ENCODE peak calls at places on chromosomes 16 and 17, in six cellular contexts. One of them, this sample, is unnamed.

GRCh38 chr17:32161506-32162365 is 19.4 kb downstream of the RHOT1 start:
- DNase-seq in Calu3: peak; percentile 44
- DNase-seq in neural progenitor cell: no peak
- DNase-seq in retinal pigment epithelial cell: no peak
- DNase-seq in colonic mucosa: no peak
- DNase-seq in ascending aorta: no peak
- DNase-seq in this sample: peak; percentile 90

GRCh38 chr16:53031323-53031942 is 21.3 kb downstream of the CHD9NB start:
- DNase-seq in Calu3: no peak
- DNase-seq in neural progenitor cell: no peak
- DNase-seq in retinal pigment epithelial cell: no peak
- DNase-seq in colonic mucosa: no peak
- DNase-seq in ascending aorta: no peak
- DNase-seq in this sample: no peak

GRCh38 chr16:54027126-54027922 is 259.3 kb downstream of the IRX3 start:
- DNase-seq in Calu3: peak; percentile 50
- DNase-seq in neural progenitor cell: no peak
- DNase-seq in retinal pigment epithelial cell: peak; percentile 15
- DNase-seq in colonic mucosa: no peak
- DNase-seq in ascending aorta: no peak
- DNase-seq in this sample: peak; percentile 72

GRCh38 chr17:181213-182163 is at the start of gene DOC2B:
- DNase-seq in Calu3: peak; percentile 28
- DNase-seq in neural progenitor cell: peak; percentile 83
- DNase-seq in retinal pigment epithelial cell: peak; percentile 17
- DNase-seq in colonic mucosa: peak; percentile 38
- DNase-seq in ascending aorta: no peak
- DNase-seq in this sample: no peak

GRCh38 chr17:79831367-79832210 is 7.7 kb downstream of the CBX4 start:
- DNase-seq in Calu3: peak; percentile 66
- DNase-seq in neural progenitor cell: peak; percentile 69
- DNase-seq in retinal pigment epithelial cell: no peak
- DNase-seq in colonic mucosa: peak; percentile 61
- DNase-seq in ascending aorta: no peak
- DNase-seq in this sample: no peak

GRCh38 chr17:20996724-20997615 is 45.8 kb downstream of the USP22 start:
- DNase-seq in Calu3: no peak
- DNase-seq in neural progenitor cell: no peak
- DNase-seq in retinal pigment epithelial cell: no peak
- DNase-seq in colonic mucosa: no peak
- DNase-seq in ascending aorta: no peak
- DNase-seq in this sample: no peak

GRCh38 chr17:3916825-3917224 is 560 bp upstream of the P2RX1 start:
- DNase-seq in Calu3: no peak
- DNase-seq in neural progenitor cell: no peak
- DNase-seq in retinal pigment epithelial cell: no peak
- DNase-seq in colonic mucosa: peak; percentile 35
- DNase-seq in ascending aorta: no peak
- DNase-seq in this sample: no peak

GRCh38 chr17:38334480-38335364 is 9.0 kb downstream of the GPR179 start:
- DNase-seq in Calu3: no peak
- DNase-seq in neural progenitor cell: no peak
- DNase-seq in retinal pigment epithelial cell: no peak
- DNase-seq in colonic mucosa: no peak
- DNase-seq in ascending aorta: no peak
- DNase-seq in this sample: no peak

GRCh38 chr17:49079840-49080663 is 52.5 kb upstream of the B4GALNT2 start:
- DNase-seq in Calu3: no peak
- DNase-seq in neural progenitor cell: no peak
- DNase-seq in retinal pigment epithelial cell: no peak
- DNase-seq in colonic mucosa: no peak
- DNase-seq in ascending aorta: no peak
- DNase-seq in this sample: no peak

GRCh38 chr16:51465026-51465425 is 314.0 kb upstream of the SALL1 start:
- DNase-seq in Calu3: no peak
- DNase-seq in neural progenitor cell: no peak
- DNase-seq in retinal pigment epithelial cell: peak; percentile 37
- DNase-seq in colonic mucosa: no peak
- DNase-seq in ascending aorta: no peak
- DNase-seq in this sample: peak; percentile 70

GRCh38 chr17:46809110-46809571 is 9.4 kb downstream of the WNT3 start:
- DNase-seq in Calu3: no peak
- DNase-seq in neural progenitor cell: no peak
- DNase-seq in retinal pigment epithelial cell: no peak
- DNase-seq in colonic mucosa: no peak
- DNase-seq in ascending aorta: no peak
- DNase-seq in this sample: no peak

GRCh38 chr17:42518046-42518754 is 17.8 kb upstream of the NAGLU start:
- DNase-seq in Calu3: peak; percentile 85
- DNase-seq in neural progenitor cell: no peak
- DNase-seq in retinal pigment epithelial cell: peak; percentile 76
- DNase-seq in colonic mucosa: peak; percentile 87
- DNase-seq in ascending aorta: peak; percentile 87
- DNase-seq in this sample: peak; percentile 97

GRCh38 chr16:27859020-27859419 is 204.5 kb downstream of the GSG1L start:
- DNase-seq in Calu3: no peak
- DNase-seq in neural progenitor cell: peak; percentile 58
- DNase-seq in retinal pigment epithelial cell: no peak
- DNase-seq in colonic mucosa: no peak
- DNase-seq in ascending aorta: no peak
- DNase-seq in this sample: no peak

GRCh38 chr16:86502856-86503748 is 7.2 kb upstream of the FOXF1 start:
- DNase-seq in Calu3: no peak
- DNase-seq in neural progenitor cell: peak; percentile 52
- DNase-seq in retinal pigment epithelial cell: no peak
- DNase-seq in colonic mucosa: no peak
- DNase-seq in ascending aorta: no peak
- DNase-seq in this sample: no peak

GRCh38 chr17:17913695-17914332 is 58.4 kb downstream of the TOM1L2 start:
- DNase-seq in Calu3: peak; percentile 70
- DNase-seq in neural progenitor cell: peak; percentile 37
- DNase-seq in retinal pigment epithelial cell: no peak
- DNase-seq in colonic mucosa: peak; percentile 92
- DNase-seq in ascending aorta: no peak
- DNase-seq in this sample: peak; percentile 88
- TF ChIP-seq CTCF in Calu3: no peak
- TF ChIP-seq CTCF in neural progenitor cell: no peak
- TF ChIP-seq CTCF in retinal pigment epithelial cell: no peak
- TF ChIP-seq CTCF in colonic mucosa: no peak
- TF ChIP-seq CTCF in ascending aorta: no peak
- TF ChIP-seq CTCF in this sample: no peak

DNA sequence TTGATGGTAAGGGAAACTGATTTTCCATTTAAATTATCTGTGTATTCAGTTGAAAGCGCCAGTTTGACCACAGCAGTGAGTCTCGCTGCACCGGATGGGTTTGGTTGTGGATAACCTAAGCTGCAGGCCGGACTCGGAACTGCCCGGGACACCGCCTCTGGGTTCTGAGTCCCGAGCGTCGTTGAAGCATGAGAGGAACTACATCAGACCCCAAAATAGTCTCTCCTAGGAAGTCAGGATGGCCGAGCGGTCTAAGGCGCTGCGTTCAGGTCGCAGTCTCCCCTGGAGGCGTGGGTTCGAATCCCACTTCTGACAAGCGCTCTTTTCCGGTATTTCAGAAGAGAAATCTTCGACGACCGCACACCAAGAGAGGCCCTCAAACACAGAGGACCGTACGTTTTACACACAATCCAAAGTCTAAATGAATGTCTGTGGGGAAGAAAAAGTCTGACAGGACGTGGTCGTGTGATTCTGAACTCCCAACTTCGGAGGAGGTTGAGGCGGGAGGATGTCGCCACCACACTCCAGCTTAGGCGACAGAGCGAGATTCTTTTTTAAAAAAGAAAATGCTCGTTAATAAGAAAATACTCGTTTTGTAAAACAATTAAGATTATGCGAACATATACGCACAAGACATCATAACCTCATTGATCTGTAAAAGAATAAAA is 15.4 kb upstream of the PLLP start:
- DNase-seq in Calu3: peak; percentile 93
- DNase-seq in neural progenitor cell: peak; percentile 94
- DNase-seq in retinal pigment epithelial cell: peak; percentile 68
- DNase-seq in colonic mucosa: peak; percentile 92
- DNase-seq in ascending aorta: peak; percentile 73
- DNase-seq in this sample: peak; percentile 97
- TF ChIP-seq CTCF in Calu3: peak; percentile 23
- TF ChIP-seq CTCF in neural progenitor cell: peak; percentile 26
- TF ChIP-seq CTCF in retinal pigment epithelial cell: no peak
- TF ChIP-seq CTCF in colonic mucosa: no peak
- TF ChIP-seq CTCF in ascending aorta: peak; percentile 80
- TF ChIP-seq CTCF in this sample: peak; percentile 59

DNA sequence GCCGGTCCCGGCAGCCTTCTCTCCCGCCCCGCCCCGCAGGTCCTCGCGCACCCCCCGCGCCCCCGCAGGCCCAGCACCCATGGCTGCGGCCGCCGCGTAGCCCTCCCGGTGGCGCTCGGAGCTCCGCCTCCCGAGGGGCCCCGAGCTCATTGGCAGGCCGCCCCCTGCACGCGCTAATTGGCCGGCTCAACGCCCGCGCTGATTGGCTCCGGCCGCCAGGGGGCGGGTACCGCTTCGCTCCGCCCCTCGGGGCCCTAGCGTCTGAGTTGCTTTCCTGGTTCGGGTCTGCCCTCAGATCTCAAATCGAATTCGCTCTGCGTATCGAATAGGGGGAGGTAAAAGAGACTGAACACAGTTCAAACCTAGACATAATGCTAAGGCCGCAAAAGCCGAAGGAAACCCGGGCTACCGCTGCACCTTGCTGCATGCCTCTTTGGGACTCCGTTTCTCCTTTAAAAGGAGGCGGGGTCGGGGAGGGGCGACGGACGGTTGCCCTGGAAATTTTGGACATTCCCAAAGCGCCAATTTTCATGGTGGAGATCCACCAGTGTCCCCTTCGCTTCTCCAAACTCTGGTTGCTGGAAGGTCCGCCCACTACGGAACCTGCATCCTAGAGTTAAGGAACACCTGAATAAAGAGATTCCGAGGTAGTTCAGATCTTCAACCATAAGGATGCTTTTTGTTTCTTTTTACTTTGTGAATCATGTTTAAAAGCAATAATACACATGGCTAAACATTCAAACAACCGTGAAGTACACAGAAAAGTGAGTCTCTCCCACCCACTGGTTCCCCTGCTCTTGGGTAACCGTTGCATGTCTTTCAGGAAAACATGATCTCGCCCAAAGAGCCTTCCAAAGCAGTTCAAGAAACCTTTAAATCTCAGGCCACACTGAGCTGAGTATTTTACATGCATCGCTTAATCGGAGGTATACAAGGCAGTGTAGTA is at the start of gene DEXI:
- DNase-seq in Calu3: peak; percentile 98
- DNase-seq in neural progenitor cell: peak; percentile 95
- DNase-seq in retinal pigment epithelial cell: no peak
- DNase-seq in colonic mucosa: peak; percentile 95
- DNase-seq in ascending aorta: peak; percentile 75
- DNase-seq in this sample: peak; percentile 81
- TF ChIP-seq CTCF in Calu3: peak; percentile 18
- TF ChIP-seq CTCF in neural progenitor cell: peak; percentile 14
- TF ChIP-seq CTCF in retinal pigment epithelial cell: no peak
- TF ChIP-seq CTCF in colonic mucosa: no peak
- TF ChIP-seq CTCF in ascending aorta: no peak
- TF ChIP-seq CTCF in this sample: peak; percentile 87

GRCh38 chr17:44661835-44662234 is 5.6 kb downstream of the MEIOC start:
- DNase-seq in Calu3: no peak
- DNase-seq in neural progenitor cell: no peak
- DNase-seq in retinal pigment epithelial cell: no peak
- DNase-seq in colonic mucosa: no peak
- DNase-seq in ascending aorta: no peak
- DNase-seq in this sample: no peak
- TF ChIP-seq CTCF in Calu3: no peak
- TF ChIP-seq CTCF in neural progenitor cell: no peak
- TF ChIP-seq CTCF in retinal pigment epithelial cell: no peak
- TF ChIP-seq CTCF in colonic mucosa: no peak
- TF ChIP-seq CTCF in ascending aorta: no peak
- TF ChIP-seq CTCF in this sample: no peak

GRCh38 chr17:74371653-74372147 is 4.4 kb downstream of the GPR142 start:
- DNase-seq in Calu3: no peak
- DNase-seq in neural progenitor cell: no peak
- DNase-seq in retinal pigment epithelial cell: no peak
- DNase-seq in colonic mucosa: no peak
- DNase-seq in ascending aorta: no peak
- DNase-seq in this sample: no peak
- TF ChIP-seq CTCF in Calu3: no peak
- TF ChIP-seq CTCF in neural progenitor cell: no peak
- TF ChIP-seq CTCF in retinal pigment epithelial cell: no peak
- TF ChIP-seq CTCF in colonic mucosa: no peak
- TF ChIP-seq CTCF in ascending aorta: no peak
- TF ChIP-seq CTCF in this sample: no peak

This sample was measured in HFFc6.